ENCODE peak calls at places on chromosomes 4 and X, in nine cellular contexts. O is mesenchymal stem cell, L is K562, J is IMR-90, E is GM23248, X is fibroblast of lung, D is HCT116, C is H9, R is MM.1S. U is an unnamed sample.

GRCh38 chr4:82419451-82419850 is 10.8 kb downstream of the HNRNPDL start:
- DNase-seq in O (no peak), L (no peak), J (no peak), E (no peak), X (no peak), D (no peak), C (no peak), R (no peak), U (no peak)

GRCh38 chr4:22474636-22475310 is 41.1 kb downstream of the ADGRA3 start:
- DNase-seq in O (peak; percentile 33), L (no peak), J (peak; percentile 77), E (peak; percentile 27), X (peak; percentile 49), D (peak; percentile 52), C (no peak), R (no peak), U (no peak)

GRCh38 chr4:24024157-24024556 is 134.3 kb upstream of the PPARGC1A start:
- DNase-seq in O (peak; percentile 36), L (no peak), J (peak; percentile 83), E (peak; percentile 26), X (peak; percentile 79), D (no peak), C (no peak), R (no peak), U (no peak)

GRCh38 chr4:151709071-151709470 is 51.7 kb downstream of the GATB start:
- DNase-seq in O (no peak), L (no peak), J (no peak), E (no peak), X (no peak), D (no peak), C (no peak), R (no peak), U (no peak)

GRCh38 chrX:112359906-112360305 is 277.3 kb upstream of the TRPC5 start:
- DNase-seq in O (peak; percentile 5), L (no peak), J (peak; percentile 70), E (peak; percentile 49), X (no peak), D (no peak), C (no peak), R (no peak), U (no peak)

GRCh38 chr4:52861879-52862604 is at the start of gene RASL11B:
- DNase-seq in O (peak; percentile 74), L (peak; percentile 97), J (peak; percentile 52), E (peak; percentile 95), X (peak; percentile 59), D (peak; percentile 4), C (peak; percentile 84), R (peak; percentile 79), U (peak; percentile 84)

GRCh38 chrX:1355131-1355799 is 18.7 kb downstream of the IL3RA start:
- DNase-seq in O (no peak), L (no peak), J (no peak), E (no peak), X (no peak), D (no peak), C (peak; percentile 80), R (no peak), U (no peak)

GRCh38 chrX:143623657-143624056 is 12.2 kb downstream of the SLITRK4 start:
- DNase-seq in O (no peak), L (no peak), J (no peak), E (no peak), X (no peak), D (no peak), C (no peak), R (no peak), U (no peak)

GRCh38 chr4:41363384-41363981 is 106.8 kb downstream of the UCHL1 start:
- DNase-seq in O (peak; percentile 53), L (no peak), J (no peak), E (peak; percentile 80), X (peak; percentile 65), D (no peak), C (peak; percentile 47), R (no peak), U (no peak)

DNA sequence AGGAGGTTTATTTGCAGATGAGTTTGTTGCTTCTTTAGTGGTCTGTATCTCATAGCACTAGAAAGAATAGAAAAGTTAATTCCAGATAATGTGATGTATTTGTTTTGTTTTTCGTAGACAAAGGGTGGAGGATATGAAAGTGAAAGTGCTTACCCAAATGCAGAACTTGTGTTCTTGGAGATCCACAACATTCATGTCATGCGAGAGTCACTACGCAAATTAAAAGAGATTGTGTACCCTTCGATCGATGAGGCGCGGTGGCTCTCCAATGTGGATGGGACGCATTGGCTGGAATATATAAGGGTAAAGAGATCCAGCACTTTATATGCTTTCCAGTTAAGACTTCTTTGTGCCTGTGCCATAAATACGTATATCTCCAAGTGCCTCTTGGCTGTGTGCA is 43.3 kb downstream of the MTMR1 start:
- DNase-seq in O (no peak), L (no peak), J (no peak), E (no peak), X (no peak), D (no peak), C (no peak), R (no peak), U (no peak)
- H3K9ac ChIP-seq in O (peak overlapping the region; percentile 21), L (no peak overlapping the region), J (no peak overlapping the region), E (no peak overlapping the region), X (no peak overlapping the region), D (no peak overlapping the region), C (no peak overlapping the region), R (no peak overlapping the region), U (no peak overlapping the region)

GRCh38 chr4:127881565-127881869 is 824 bp downstream of the PLK4 start:
- DNase-seq in O (no peak), L (no peak), J (no peak), E (no peak), X (no peak), D (no peak), C (no peak), R (no peak), U (no peak)
- H3K27ac ChIP-seq in O (no peak overlapping the region), L (peak overlapping the region; percentile 99), J (no peak overlapping the region), E (no peak overlapping the region), X (no peak overlapping the region), D (peak overlapping the region; percentile 91), C (no peak overlapping the region), R (peak overlapping the region; percentile 81), U (no peak overlapping the region)

DNA sequence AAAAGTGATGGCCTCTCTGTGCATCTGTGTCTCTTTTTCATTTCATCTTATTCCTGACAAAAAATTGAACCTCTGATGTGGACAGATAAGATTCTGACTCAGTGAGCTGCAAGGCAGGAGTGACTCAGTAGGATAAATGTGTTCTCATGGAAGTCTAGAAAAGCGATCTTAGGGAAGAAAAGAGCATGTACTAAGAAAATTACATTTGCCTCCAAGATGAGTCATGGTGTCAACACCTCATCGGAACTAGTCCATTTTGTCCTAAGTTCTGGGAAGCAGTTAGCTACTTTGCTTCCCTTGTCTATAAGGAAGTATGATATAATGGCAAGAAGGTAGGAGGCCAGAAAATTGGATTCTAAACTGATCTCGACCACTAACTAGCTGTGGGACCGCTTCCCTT is 83.5 kb upstream of the AFF2 start:
- DNase-seq in O (no peak), L (no peak), J (no peak), E (peak; percentile 67), X (no peak), D (no peak), C (no peak), R (no peak), U (no peak)
- H3K9ac ChIP-seq in O (no peak overlapping the region), L (no peak overlapping the region), J (no peak overlapping the region), E (no peak overlapping the region), X (no peak overlapping the region), D (no peak overlapping the region), C (no peak overlapping the region), R (no peak overlapping the region), U (no peak overlapping the region)

GRCh38 chr4:105558277-105558676 is 5.9 kb downstream of the ARHGEF38 start:
- DNase-seq in O (no peak), L (no peak), J (no peak), E (no peak), X (no peak), D (no peak), C (no peak), R (peak; percentile 34), U (no peak)

GRCh38 chr4:105551968-105552746 is at the start of gene ARHGEF38:
- DNase-seq in O (peak; percentile 3), L (no peak), J (peak; percentile 7), E (peak; percentile 20), X (peak; percentile 2), D (no peak), C (peak; percentile 47), R (peak; percentile 95), U (peak; percentile 90)

GRCh38 chr4:105560488-105560887 is 8.1 kb downstream of the ARHGEF38 start:
- DNase-seq in O (peak; percentile 2), L (no peak), J (no peak), E (peak; percentile 1), X (peak; percentile 3), D (no peak), C (no peak), R (no peak), U (no peak)

GRCh38 chr4:105555409-105555808 is 3.0 kb downstream of the ARHGEF38 start:
- DNase-seq in O (no peak), L (no peak), J (no peak), E (no peak), X (no peak), D (no peak), C (peak; percentile 79), R (no peak), U (no peak)

DNA sequence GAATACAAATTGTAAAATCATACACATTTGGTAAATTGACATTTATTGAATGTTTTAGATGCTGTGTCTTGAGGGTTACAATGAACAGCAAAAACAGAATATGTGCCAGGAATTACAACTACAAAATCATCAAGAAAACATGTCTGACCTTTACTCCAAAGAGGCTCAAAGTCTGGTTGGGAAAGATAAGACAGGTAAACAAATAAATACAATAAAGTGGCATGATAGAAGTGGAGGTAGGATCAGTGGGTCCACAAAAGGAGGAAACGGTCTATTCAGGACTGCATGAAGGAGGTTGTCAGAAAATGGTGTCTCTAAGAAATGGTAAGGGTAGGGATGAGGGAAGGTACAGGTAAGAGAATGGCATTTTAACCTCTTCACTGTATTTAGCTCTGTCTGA is 3.8 kb downstream of the ARHGEF38 start:
- DNase-seq in O (no peak), L (no peak), J (no peak), E (no peak), X (no peak), D (no peak), C (no peak), R (no peak), U (no peak)
- H3K27ac ChIP-seq in O (no peak overlapping the region), L (no peak overlapping the region), J (no peak overlapping the region), E (no peak overlapping the region), X (no peak overlapping the region), D (no peak overlapping the region), C (no peak overlapping the region), R (no peak overlapping the region), U (peak overlapping the region; percentile 29)

GRCh38 chrX:40267334-40268118 is 169.8 kb upstream of the BCOR start:
- DNase-seq in O (peak; percentile 62), L (no peak), J (no peak), E (peak; percentile 31), X (no peak), D (no peak), C (no peak), R (no peak), U (no peak)
- H3K9ac ChIP-seq in O (peak overlapping the region; percentile 76), L (peak overlapping the region; percentile 89), J (no peak overlapping the region), E (peak overlapping the region; percentile 60), X (peak overlapping the region; percentile 46), D (peak overlapping the region; percentile 47), C (no peak overlapping the region), R (peak overlapping the region; percentile 41), U (peak overlapping the region; percentile 39)

GRCh38 chr4:42655248-42655647 is 1.7 kb downstream of the ATP8A1 start:
- DNase-seq in O (no peak), L (no peak), J (no peak), E (peak; percentile 10), X (no peak), D (no peak), C (no peak), R (no peak), U (no peak)
- H3K27ac ChIP-seq in O (no peak overlapping the region), L (no peak overlapping the region), J (no peak overlapping the region), E (no peak overlapping the region), X (no peak overlapping the region), D (no peak overlapping the region), C (no peak overlapping the region), R (peak overlapping the region; percentile 85), U (peak overlapping the region; percentile 88)